ENCODE peak calls at places on chromosomes 2 and 18, in six cellular contexts. Z is cardiac fibroblast, W is neural crest cell, B is choroid plexus epithelial cell, G is GM12865, V is nephron progenitor cell. F is an unnamed sample.

GRCh38 chr2:200329384-200329783 is 22.9 kb downstream of the SPATS2L start:
- DNase-seq in Z (no peak), W (no peak), B (no peak), G (no peak), V (no peak), F (no peak)

GRCh38 chr2:85399183-85399455 is 11.0 kb downstream of the CAPG start:
- DNase-seq in Z (no peak), W (no peak), B (no peak), G (no peak), V (no peak), F (no peak)

GRCh38 chr2:240426797-240427721 is 8.4 kb upstream of the GPC1 start:
- DNase-seq in Z (peak), W (no peak), B (peak), G (no peak), V (peak), F (peak)

GRCh38 chr2:205482399-205483065 is 199.8 kb upstream of the NRP2 start:
- DNase-seq in Z (peak), W (no peak), B (no peak), G (no peak), V (no peak), F (no peak)

GRCh38 chr2:15506231-15506819 is 54.8 kb downstream of the NBAS start:
- DNase-seq in Z (no peak), W (no peak), B (peak), G (no peak), V (no peak), F (no peak)

GRCh38 chr2:31823558-31823957 is 187.2 kb downstream of the MEMO1 start:
- DNase-seq in Z (no peak), W (no peak), B (no peak), G (no peak), V (no peak), F (no peak)

GRCh38 chr2:174951746-174952145 is 53.4 kb downstream of the CHN1 start:
- DNase-seq in Z (peak), W (no peak), B (peak), G (no peak), V (no peak), F (no peak)

GRCh38 chr2:241008711-241009121 is 10.3 kb downstream of the SNED1 start:
- DNase-seq in Z (no peak), W (no peak), B (no peak), G (no peak), V (no peak), F (no peak)

GRCh38 chr2:10935953-10936942 is 24.5 kb downstream of the KCNF1 start:
- DNase-seq in Z (peak), W (no peak), B (peak), G (no peak), V (no peak), F (no peak)

GRCh38 chr2:44934962-44935853 is 6.3 kb upstream of the SIX3 start:
- DNase-seq in Z (no peak), W (no peak), B (no peak), G (no peak), V (no peak), F (no peak)

GRCh38 chr2:238525990-238526389 is 99.3 kb downstream of the ASB1 start:
- DNase-seq in Z (no peak), W (no peak), B (no peak), G (no peak), V (no peak), F (no peak)

GRCh38 chr2:238523158-238524110 is 96.7 kb downstream of the ASB1 start:
- DNase-seq in Z (peak), W (peak), B (peak), G (no peak), V (peak), F (no peak)

GRCh38 chr2:238527565-238527964 is 100.8 kb downstream of the ASB1 start:
- DNase-seq in Z (peak), W (no peak), B (no peak), G (no peak), V (no peak), F (no peak)

GRCh38 chr2:238524584-238524983 is 97.9 kb downstream of the ASB1 start:
- DNase-seq in Z (no peak), W (no peak), B (no peak), G (no peak), V (no peak), F (no peak)

DNA sequence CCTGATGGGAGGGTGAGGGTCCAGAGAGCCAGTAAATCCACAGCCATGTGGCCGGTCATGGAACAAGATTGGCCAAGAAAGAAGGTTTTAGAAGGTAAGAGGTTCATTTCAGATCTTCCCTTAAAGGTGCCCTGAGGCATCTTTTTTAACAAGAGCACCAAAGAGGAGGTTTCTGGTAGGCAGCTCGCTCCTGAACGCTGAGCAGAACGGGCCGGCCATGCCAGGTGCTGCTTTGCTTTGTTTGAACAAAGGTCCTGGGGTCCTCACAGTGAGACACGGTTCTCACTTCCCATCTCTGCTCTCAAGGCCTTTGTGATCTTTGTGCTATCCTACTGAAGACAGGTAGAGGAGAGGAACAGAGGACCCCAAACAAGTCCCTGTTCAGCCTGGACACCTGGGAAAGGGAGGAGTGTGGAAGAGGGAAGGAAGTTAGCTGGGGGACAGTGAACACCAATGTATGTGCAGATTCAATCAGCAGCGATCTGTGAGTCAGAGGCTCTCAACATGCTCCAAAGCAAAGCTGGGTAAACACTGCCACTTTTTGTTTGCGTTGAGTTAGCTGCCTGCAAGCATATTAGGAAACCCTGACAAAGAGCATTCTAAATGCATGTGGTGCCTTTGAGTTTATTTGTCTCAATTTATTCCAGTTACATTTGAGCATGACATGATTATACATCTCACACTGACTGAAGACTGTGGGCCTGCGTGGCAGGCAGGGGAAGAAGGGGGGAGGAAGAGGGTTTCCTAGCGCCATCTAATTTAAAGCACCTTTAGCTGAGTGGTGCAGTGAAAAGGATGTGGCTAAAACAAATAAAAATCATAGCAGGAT is 102.4 kb downstream of the ASB1 start:
- DNase-seq in Z (peak), W (no peak), B (peak), G (no peak), V (no peak), F (no peak)
- TF ChIP-seq CTCF in Z (no peak), W (no peak), B (peak), G (no peak), V (no peak), F (no peak)

GRCh38 chr18:46220116-46220515 is 115.9 kb downstream of the HAUS1 start:
- DNase-seq in Z (peak), W (no peak), B (peak), G (no peak), V (no peak), F (no peak)

GRCh38 chr18:46222093-46222492 is 117.9 kb downstream of the HAUS1 start:
- DNase-seq in Z (no peak), W (no peak), B (no peak), G (no peak), V (no peak), F (no peak)

GRCh38 chr18:46222710-46223360 is 118.7 kb downstream of the HAUS1 start:
- DNase-seq in Z (peak), W (no peak), B (no peak), G (no peak), V (no peak), F (no peak)

GRCh38 chr18:46226461-46226860 is 122.3 kb downstream of the HAUS1 start:
- DNase-seq in Z (peak), W (no peak), B (peak), G (no peak), V (no peak), F (no peak)

DNA sequence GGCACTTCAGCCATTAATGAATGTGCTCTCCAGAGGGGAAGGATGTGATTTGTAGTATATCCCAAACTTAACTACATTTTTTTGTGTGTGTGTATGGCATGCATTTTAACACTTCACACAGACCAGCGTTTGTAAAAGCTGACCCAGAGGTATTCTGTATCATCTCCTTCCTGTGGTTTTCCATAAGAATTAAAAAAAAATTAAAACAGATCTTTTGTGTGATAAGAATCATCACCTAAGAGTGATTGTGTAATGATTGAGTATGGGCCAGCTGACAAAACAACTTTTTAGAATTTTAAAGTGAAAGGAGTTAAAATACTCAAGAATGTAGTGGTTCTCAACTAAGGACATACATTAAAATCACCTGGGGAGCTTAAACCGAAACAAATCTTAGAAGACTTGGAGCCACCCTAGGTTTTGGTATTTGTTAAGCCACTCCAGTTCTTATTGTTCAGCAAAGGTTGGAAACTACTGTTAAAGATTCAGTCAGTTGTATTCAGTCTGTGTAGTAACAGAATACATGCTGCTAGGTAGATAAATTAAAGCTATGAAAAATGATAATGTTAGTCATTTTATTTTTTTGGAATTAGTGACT is 120.1 kb downstream of the HAUS1 start:
- DNase-seq in Z (no peak), W (no peak), B (peak), G (no peak), V (no peak), F (no peak)
- TF ChIP-seq CTCF in Z (no peak), W (no peak), B (no peak), G (no peak), V (no peak), F (no peak)

GRCh38 chr2:233837694-233838229 is 16.6 kb downstream of the HJURP start:
- DNase-seq in Z (no peak), W (no peak), B (no peak), G (no peak), V (no peak), F (no peak)

GRCh38 chr2:233838726-233839446 is 15.4 kb downstream of the HJURP start:
- DNase-seq in Z (no peak), W (no peak), B (no peak), G (no peak), V (no peak), F (no peak)

GRCh38 chr2:233840520-233840919 is 13.8 kb downstream of the HJURP start:
- DNase-seq in Z (no peak), W (no peak), B (no peak), G (no peak), V (no peak), F (no peak)

GRCh38 chr2:233838251-233838650 is 16.1 kb downstream of the HJURP start:
- DNase-seq in Z (no peak), W (no peak), B (no peak), G (no peak), V (no peak), F (no peak)

DNA sequence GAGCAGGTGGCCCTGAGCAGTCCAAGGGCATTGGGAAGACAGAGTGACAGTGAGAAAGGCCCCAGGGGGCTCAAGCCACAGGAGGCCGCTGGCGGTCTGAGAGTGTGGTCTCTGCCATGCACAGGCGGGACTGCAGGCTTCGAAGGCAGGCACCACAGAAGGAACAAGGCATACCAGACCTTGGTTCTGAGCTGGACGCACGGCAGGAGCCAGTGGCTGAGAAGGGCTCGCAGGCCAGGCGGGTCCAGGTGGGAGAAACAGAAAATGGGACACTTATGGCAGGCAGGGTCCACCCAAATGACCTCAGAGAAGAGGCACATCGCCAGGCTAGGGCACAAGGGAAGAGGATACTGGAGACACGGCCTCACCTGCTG is 14.9 kb downstream of the HJURP start:
- DNase-seq in Z (no peak), W (no peak), B (no peak), G (no peak), V (no peak), F (no peak)
- TF ChIP-seq CTCF in Z (no peak), W (no peak), B (no peak), G (no peak), V (no peak), F (no peak)

GRCh38 chr2:148640767-148641166 is 3.8 kb upstream of the EPC2 start:
- DNase-seq in Z (peak), W (no peak), B (peak), G (no peak), V (no peak), F (no peak)
- TF ChIP-seq CTCF in Z (peak), W (no peak), B (peak), G (no peak), V (no peak), F (no peak)